ENCODE peak calls at places on chromosomes 7 and 10, in four cellular contexts. V is GM12878, U is HepG2, P is H1. A is an unnamed sample.

GRCh38 chr10:72248477-72249151 is 25.1 kb upstream of the DDIT4 start:
- DNase-seq in V (peak), U (peak), P (no peak), A (peak)

GRCh38 chr10:45418417-45418858 is 44.4 kb downstream of the ALOX5 start:
- DNase-seq in V (no peak), U (no peak), P (no peak), A (no peak)

GRCh38 chr7:55185941-55186609 is 167.3 kb downstream of the EGFR start:
- DNase-seq in V (no peak), U (peak), P (no peak), A (no peak)

GRCh38 chr7:378551-379455 is 88.8 kb downstream of the FOXL3 start:
- DNase-seq in V (no peak), U (no peak), P (no peak), A (no peak)

GRCh38 chr7:84251183-84251845 is 56.7 kb upstream of the SEMA3A start:
- DNase-seq in V (no peak), U (no peak), P (no peak), A (no peak)

GRCh38 chr7:105010538-105011523 is 3.2 kb upstream of the KMT2E start:
- DNase-seq in V (no peak), U (no peak), P (no peak), A (no peak)

GRCh38 chr7:35725280-35725680 is 30.3 kb upstream of the HERPUD2 start:
- DNase-seq in V (peak), U (peak), P (no peak), A (no peak)

GRCh38 chr10:30811665-30812017 is 182.1 kb upstream of the LYZL2 start:
- DNase-seq in V (no peak), U (no peak), P (no peak), A (no peak)

GRCh38 chr7:6092953-6093354 is 61.8 kb downstream of the ANKRD61 start:
- DNase-seq in V (no peak), U (peak), P (no peak), A (no peak)

GRCh38 chr7:138258194-138258554 is 181.9 kb downstream of the AKR1D1 start:
- DNase-seq in V (no peak), U (peak), P (no peak), A (no peak)

GRCh38 chr7:113582471-113582870 is 336.3 kb downstream of the PPP1R3A start:
- DNase-seq in V (no peak), U (no peak), P (no peak), A (no peak)

GRCh38 chr7:128110641-128111365 is 79.6 kb upstream of the LRRC4 start:
- DNase-seq in V (no peak), U (no peak), P (no peak), A (no peak)

GRCh38 chr10:35466170-35466569 is 129.9 kb downstream of the CCNY start:
- DNase-seq in V (no peak), U (no peak), P (no peak), A (no peak)

GRCh38 chr10:15690031-15690430 is 29.7 kb downstream of the ITGA8 start:
- DNase-seq in V (no peak), U (no peak), P (no peak), A (no peak)

GRCh38 chr7:95527033-95527775 is 41.5 kb downstream of the ASB4 start:
- DNase-seq in V (no peak), U (peak), P (no peak), A (peak)

GRCh38 chr10:11313463-11313862 is 295.8 kb downstream of the CELF2 start:
- DNase-seq in V (no peak), U (no peak), P (no peak), A (no peak)

DNA sequence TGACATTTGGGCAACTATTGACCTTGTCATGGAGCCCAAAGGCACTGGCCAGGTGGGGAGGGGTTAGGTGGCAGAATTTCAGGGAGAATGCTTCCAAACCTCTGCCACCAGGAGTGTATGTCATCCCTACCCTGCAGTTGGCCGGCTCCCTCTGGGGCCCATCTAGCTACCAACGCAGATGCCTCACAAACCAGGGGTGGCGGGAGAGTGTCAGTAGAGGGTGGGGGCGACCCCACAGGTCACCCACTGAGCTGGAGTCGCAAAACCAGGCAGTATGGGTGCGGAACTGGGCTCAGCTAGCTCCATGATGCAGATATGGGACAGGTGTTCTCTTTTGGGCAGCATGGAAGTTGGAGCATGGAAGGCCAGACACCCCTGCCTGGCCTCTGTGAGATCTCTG is 51.4 kb downstream of the FAM241B start:
- DNase-seq in V (no peak), U (no peak), P (no peak), A (no peak)
- TF ChIP-seq SUZ12 in V (no peak), U (no peak), P (no peak), A (no peak)

DNA sequence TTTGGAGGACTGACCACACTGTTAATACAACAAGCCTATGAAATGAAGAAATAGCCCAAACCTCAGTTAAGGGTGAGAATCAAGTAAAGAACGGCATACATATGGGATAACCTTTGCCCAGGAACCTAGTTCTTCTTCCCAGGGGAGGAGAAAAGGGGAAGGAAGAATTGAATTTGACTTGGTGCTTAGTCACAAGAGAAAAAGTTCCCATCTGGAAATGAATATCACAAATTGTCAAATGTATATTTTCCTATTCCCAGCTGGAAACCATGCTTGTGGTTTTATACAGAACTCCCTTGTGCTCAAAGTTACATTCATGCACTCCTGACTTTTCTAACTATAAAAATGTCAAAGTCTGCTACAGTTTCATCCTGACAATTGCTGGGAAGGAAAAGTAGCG is 18.4 kb upstream of the GSAP start:
- DNase-seq in V (no peak), U (no peak), P (no peak), A (no peak)
- TF ChIP-seq SP1 in V (no peak), U (no peak), P (no peak), A (no peak)

GRCh38 chr10:69051303-69051702 is 36.6 kb upstream of the SRGN start:
- DNase-seq in V (no peak), U (no peak), P (no peak), A (no peak)

GRCh38 chr10:69049564-69049955 is 38.3 kb upstream of the SRGN start:
- DNase-seq in V (no peak), U (no peak), P (no peak), A (no peak)

GRCh38 chr10:69045441-69046300 is 42.2 kb upstream of the SRGN start:
- DNase-seq in V (peak), U (no peak), P (no peak), A (no peak)

GRCh38 chr10:69047111-69047837 is 40.6 kb upstream of the SRGN start:
- DNase-seq in V (no peak), U (no peak), P (no peak), A (no peak)

GRCh38 chr10:69048103-69048502 is 39.8 kb upstream of the SRGN start:
- DNase-seq in V (no peak), U (no peak), P (no peak), A (no peak)
- TF ChIP-seq SUZ12 in V (no peak), U (no peak), P (no peak), A (no peak)

GRCh38 chr7:148540041-148540738 is 50.4 kb upstream of the C7orf33 start:
- DNase-seq in V (no peak), U (no peak), P (peak), A (no peak)
- TF ChIP-seq SP1 in V (no peak), U (no peak), P (no peak), A (no peak)

DNA sequence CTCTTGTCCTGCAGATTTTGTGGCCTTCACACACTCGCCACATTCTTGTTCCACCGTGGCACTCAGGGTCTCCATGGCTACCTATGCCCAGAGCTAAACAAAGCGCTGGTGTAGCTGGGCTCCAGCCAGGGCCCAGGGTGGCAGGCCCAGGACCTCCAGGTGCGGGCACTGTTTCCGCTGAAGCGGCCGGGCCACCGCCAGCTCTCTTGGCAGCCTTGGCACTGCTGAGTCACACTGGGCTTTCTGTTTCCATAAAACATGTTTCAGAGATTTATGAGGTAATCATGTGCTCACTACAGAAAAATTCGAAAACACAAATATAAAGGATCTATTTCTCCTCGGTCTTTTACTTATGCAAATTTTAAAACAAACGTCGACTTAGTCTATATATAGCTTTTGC is 51.3 kb downstream of the AOC1 start:
- DNase-seq in V (no peak), U (no peak), P (no peak), A (no peak)
- TF ChIP-seq SUZ12 in V (no peak), U (no peak), P (no peak), A (no peak)

GRCh38 chr10:118997379-118997778 is 32.1 kb upstream of the NANOS1 start:
- DNase-seq in V (no peak), U (no peak), P (no peak), A (no peak)

GRCh38 chr10:118994321-118994720 is 35.2 kb upstream of the NANOS1 start:
- DNase-seq in V (no peak), U (no peak), P (no peak), A (no peak)

GRCh38 chr10:118993214-118993613 is 36.3 kb upstream of the NANOS1 start:
- DNase-seq in V (no peak), U (no peak), P (no peak), A (no peak)

GRCh38 chr10:118998183-118998582 is 31.3 kb upstream of the NANOS1 start:
- DNase-seq in V (no peak), U (no peak), P (no peak), A (no peak)

GRCh38 chr10:118995739-118996138 is 33.8 kb upstream of the NANOS1 start:
- DNase-seq in V (no peak), U (no peak), P (no peak), A (no peak)
- TF ChIP-seq SP1 in V (no peak), U (no peak), P (no peak), A (no peak)

A was measured in HEK293T.